ENCODE peak calls at places on chromosomes 5 and 9, in five cellular contexts. Y is HepG2, F is K562, L is H1, E is GM12878. B is an unnamed sample.

GRCh38 chr9:93468763-93469456 is 15.5 kb upstream of the FAM120AOS start:
- DNase-seq in E (no peak), L (no peak), F (no peak), Y (no peak), B (no peak)

GRCh38 chr9:135858491-135859185 is 48.7 kb downstream of the CAMSAP1 start:
- DNase-seq in E (no peak), F (no peak), L (no peak), Y (no peak), B (no peak)

GRCh38 chr5:126358525-126358924 is 64.7 kb upstream of the GRAMD2B start:
- DNase-seq in Y (no peak), F (no peak), E (peak; percentile 76), L (no peak), B (no peak)

GRCh38 chr5:28523887-28524637 is 1485.7 kb upstream of the CDH9 start:
- DNase-seq in L (no peak), Y (no peak), E (no peak), F (no peak), B (no peak)

GRCh38 chr5:67030289-67031069 is 166.1 kb downstream of the CD180 start:
- DNase-seq in E (no peak), L (no peak), F (no peak), Y (no peak), B (no peak)

GRCh38 chr5:35371971-35372426 is 141.7 kb upstream of the PRLR start:
- DNase-seq in E (no peak), Y (no peak), L (no peak), F (no peak), B (no peak)

GRCh38 chr5:94849821-94850736 is 231.6 kb downstream of the SLF1 start:
- DNase-seq in L (no peak), Y (peak; percentile 34), F (peak; percentile 25), E (peak; percentile 16), B (peak; percentile 59)

GRCh38 chr5:81401266-81401665 is 7.3 kb upstream of the ACOT12 start:
- DNase-seq in F (no peak), Y (no peak), E (no peak), L (no peak), B (no peak)

GRCh38 chr9:86406366-86406765 is 52.2 kb upstream of the TUT7 start:
- DNase-seq in L (no peak), Y (peak; percentile 59), F (no peak), E (no peak), B (no peak)

GRCh38 chr9:98158071-98158791 is 34.2 kb downstream of the CORO2A start:
- DNase-seq in Y (peak; percentile 88), L (no peak), F (no peak), E (no peak), B (no peak)

GRCh38 chr5:179319741-179320281 is 25.4 kb downstream of the ADAMTS2 start:
- DNase-seq in F (no peak), Y (no peak), E (no peak), L (no peak), B (no peak)

DNA sequence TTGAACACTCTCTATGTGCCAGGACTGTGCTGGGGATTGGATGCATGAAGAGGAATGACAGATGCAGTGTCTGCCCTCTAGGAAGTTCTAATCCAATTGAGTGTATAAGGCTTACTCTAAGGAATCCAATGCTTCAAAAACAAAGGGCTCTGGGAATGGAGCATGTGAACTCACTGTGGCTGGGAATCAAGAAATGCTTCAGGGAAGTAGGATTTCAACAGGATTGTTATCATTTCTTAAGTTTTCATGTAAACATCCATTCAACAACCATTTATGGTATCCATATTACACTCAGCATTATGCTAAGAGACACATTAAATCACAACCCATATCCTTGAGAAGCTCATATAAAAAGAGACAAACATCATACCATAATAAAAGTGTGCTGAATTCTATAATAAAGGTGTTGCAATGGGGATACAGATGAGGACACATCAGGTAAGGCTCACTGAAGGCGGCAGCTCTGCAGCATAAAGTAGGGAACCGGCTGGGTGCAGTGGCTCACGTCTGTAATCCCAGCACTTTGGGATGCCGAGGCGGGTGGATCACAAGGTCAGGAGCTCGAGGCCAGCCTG is 11.3 kb downstream of the SIL1 start:
- DNase-seq in L (no peak), E (no peak), Y (no peak), F (no peak), B (no peak)
- H3K4me1 ChIP-seq in L (no peaks in the 10 kb centered on the region), E (peaks cover 33% of the 10 kb centered on the region), Y (peaks cover 11% of the 10 kb centered on the region), F (peaks cover 11% of the 10 kb centered on the region), B (peaks cover 7% of the 10 kb centered on the region)

GRCh38 chr5:40428815-40429214 is 250.9 kb upstream of the PTGER4 start:
- DNase-seq in Y (no peak), L (no peak), F (no peak), E (no peak), B (no peak)

GRCh38 chr5:40431734-40432133 is 248.0 kb upstream of the PTGER4 start:
- DNase-seq in F (no peak), L (no peak), E (no peak), Y (no peak), B (no peak)

GRCh38 chr5:40428129-40428528 is 251.6 kb upstream of the PTGER4 start:
- DNase-seq in E (no peak), L (no peak), F (no peak), Y (no peak), B (no peak)

GRCh38 chr5:40430112-40430725 is 249.5 kb upstream of the PTGER4 start:
- DNase-seq in F (no peak), Y (no peak), L (no peak), E (no peak), B (no peak)

DNA sequence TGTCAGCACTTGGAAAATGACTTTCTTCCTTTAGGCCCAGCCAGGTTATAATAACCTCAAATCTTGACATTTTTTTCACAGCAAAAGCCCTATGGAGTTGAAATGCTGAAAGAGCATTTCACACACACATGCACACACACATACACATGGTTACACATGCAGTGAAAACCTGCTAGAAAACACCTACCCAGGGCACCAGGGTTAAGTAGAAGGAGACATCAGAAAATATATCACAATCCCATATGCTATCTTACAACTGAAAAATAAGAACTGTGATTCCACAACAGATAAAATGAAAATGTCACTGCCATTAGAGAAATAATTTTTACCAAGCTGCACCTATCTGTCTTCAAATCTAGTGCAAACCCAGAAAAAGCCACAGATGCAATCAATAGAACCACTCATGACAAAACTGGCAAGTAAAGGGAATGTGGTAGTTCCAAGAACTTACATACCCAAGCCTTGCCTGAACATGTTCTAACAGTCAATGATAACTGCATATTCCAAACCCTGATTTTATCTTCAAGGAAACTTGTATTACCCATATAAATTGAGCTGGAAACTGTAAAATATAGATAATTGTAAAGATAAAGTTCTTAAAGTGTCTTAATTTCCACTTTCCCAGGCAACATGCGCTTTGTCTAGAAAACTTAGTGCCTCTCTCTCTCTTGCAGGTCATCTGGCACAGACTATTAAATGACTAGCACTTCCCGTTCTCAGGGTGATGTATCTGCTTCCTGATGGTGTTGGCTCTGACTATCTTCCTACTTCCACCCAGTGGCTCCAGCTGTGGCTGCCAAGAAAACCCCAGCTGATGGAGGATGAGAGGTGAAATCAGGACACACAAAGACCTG is 250.2 kb upstream of the PTGER4 start:
- DNase-seq in Y (no peak), F (no peak), E (no peak), L (no peak), B (no peak)
- TF ChIP-seq SRF in Y (no peak), F (no peak), E (no peak), L (no peak), B (no peak)

DNA sequence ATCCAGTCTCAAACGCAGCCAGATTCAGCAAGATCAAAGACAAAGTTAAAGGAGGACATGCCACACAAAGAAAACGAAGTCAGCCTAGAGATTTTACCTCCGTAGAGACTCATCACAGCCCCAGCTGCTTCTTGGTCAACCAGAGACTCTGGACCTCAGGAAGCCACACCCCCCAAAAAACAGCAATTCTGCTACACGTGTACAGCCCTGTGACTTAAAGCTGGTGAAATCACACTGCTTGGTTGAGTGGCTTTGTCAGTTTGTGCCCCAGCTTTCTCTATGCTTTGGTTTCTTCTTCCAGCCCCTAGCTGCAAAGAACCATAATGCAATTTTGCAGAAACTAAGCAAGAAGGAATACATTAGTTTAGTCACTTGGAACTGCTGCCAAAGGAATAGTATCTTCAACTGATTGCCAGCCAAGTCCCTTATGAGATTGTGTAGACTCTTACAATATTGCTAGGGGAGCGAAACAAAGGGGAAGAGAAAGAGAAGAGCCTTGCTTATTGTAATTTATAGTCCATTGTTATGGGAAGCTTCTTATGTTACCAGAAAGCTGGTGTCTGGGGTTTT is 158.8 kb upstream of the ZNF462 start:
- DNase-seq in E (no peak), F (no peak), Y (no peak), L (no peak), B (no peak)
- TF ChIP-seq SIN3A in E (no peak), F (no peak), Y (no peak), L (no peak), B (no peak)

GRCh38 chr9:121756477-121757285 is 105.2 kb downstream of the DAB2IP start:
- DNase-seq in E (no peak), F (no peak), L (no peak), Y (no peak), B (no peak)

GRCh38 chr9:121758693-121759092 is 107.3 kb downstream of the DAB2IP start:
- DNase-seq in F (no peak), E (no peak), Y (no peak), L (no peak), B (no peak)

GRCh38 chr9:121754655-121755436 is 103.4 kb downstream of the DAB2IP start:
- DNase-seq in E (no peak), L (no peak), F (no peak), Y (no peak), B (no peak)

GRCh38 chr9:121755581-121755980 is 104.1 kb downstream of the DAB2IP start:
- DNase-seq in L (no peak), E (no peak), Y (no peak), F (no peak), B (no peak)

DNA sequence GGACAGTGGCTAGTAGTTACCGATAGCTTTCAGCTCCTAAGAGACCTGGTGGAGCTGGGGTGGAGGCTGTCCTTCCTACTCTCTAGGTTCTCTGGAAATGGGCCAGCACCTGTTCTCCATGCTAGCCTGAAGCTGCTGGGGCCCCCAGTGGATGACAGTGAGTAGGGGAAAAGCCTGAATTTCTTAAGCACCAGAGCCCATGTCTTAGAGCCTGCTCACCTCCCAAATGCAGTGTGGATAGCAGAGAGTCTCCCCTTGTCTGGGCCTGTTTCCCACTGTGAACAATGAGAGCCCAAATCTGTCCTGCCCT is 105.8 kb downstream of the DAB2IP start:
- DNase-seq in L (no peak), E (no peak), F (no peak), Y (no peak), B (no peak)
- H3K4me1 ChIP-seq in L (no peaks in the 10 kb centered on the region), E (no peaks in the 10 kb centered on the region), F (no peaks in the 10 kb centered on the region), Y (peaks cover 13% of the 10 kb centered on the region), B (no peaks in the 10 kb centered on the region)

DNA sequence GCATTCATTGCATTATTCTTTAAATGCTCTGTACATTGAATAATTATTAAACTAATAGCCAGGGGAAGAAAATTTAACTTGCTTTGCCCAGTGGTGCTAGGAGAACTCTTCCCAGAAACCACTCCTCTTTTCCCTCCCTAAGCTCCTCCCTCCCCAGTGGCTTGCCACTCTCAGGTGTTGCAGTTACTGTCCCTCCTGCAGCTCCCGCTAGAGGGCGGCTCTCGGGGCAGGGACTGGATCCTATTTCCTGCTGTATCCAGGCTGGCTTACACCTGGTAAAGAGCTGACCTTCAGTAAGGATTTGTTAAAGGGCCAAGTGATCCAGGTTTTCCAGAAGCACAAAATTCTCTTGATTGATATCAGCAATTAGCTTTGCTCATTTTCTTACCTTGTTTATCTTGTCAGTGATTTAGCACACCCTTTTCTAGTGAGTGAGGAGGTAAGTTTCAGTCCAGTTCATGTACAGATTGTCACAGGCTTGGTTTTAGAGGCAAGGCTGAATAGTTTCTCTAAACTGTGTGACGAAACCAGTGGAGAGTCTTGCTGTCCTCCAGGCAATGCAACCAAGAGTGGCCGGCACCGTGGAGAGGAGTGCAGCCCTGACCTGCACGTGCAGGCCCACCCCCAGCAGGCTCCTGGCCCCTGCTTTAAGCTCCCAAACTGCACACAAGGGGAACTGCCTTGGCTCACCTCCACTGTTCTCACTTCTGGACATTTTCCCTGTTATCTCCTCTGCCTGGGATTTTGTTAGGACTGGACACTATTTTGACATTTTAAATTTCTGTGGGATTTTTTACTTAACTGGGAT is 423.8 kb downstream of the SPOCK1 start:
- DNase-seq in L (peak; percentile 73), E (no peak), F (peak; percentile 83), Y (peak; percentile 69), B (peak; percentile 69)
- TF ChIP-seq SRF in L (no peak), E (no peak), F (no peak), Y (no peak), B (no peak)